ENCODE peak calls at places on chromosome 20, in seven cellular contexts. U, Y, C, Q, X, O and M are unnamed samples. For H3K4me1, the result is how much of the 10 kb centered on the place peaks cover.

GRCh38 chr20:60338556-60338955 is 380.3 kb downstream of the CDH26 start:
- DNase-seq in Y (no peak), U (no peak), X (no peak), Q (no peak), C (no peak), O (no peak), M (no peak)

GRCh38 chr20:60804918-60805631 is 447.0 kb upstream of the CDH4 start:
- DNase-seq in X (no peak), U (no peak), C (no peak), Y (no peak), Q (no peak), O (no peak), M (no peak)

GRCh38 chr20:53738039-53738944 is 144.7 kb upstream of the ZNF217 start:
- DNase-seq in C (no peak), X (no peak), Y (peak), Q (no peak), O (peak), U (no peak), M (no peak)

GRCh38 chr20:53677447-53678314 is 84.0 kb upstream of the ZNF217 start:
- DNase-seq in U (no peak), Q (no peak), C (peak), O (no peak), Y (peak), X (no peak), M (no peak)

GRCh38 chr20:19642861-19643260 is 115.2 kb upstream of the RIN2 start:
- DNase-seq in X (no peak), Y (no peak), O (no peak), U (no peak), Q (no peak), C (no peak), M (no peak)

GRCh38 chr20:63850689-63851547 is 10.4 kb upstream of the ABHD16B start:
- DNase-seq in O (no peak), C (no peak), Y (no peak), U (no peak), Q (no peak), X (no peak), M (no peak)

GRCh38 chr20:32336918-32337347 is 21.2 kb upstream of the ASXL1 start:
- DNase-seq in U (no peak), C (peak), Y (no peak), X (no peak), Q (no peak), O (no peak), M (no peak)

GRCh38 chr20:32965581-32966373 is 38.5 kb downstream of the SUN5 start:
- DNase-seq in Q (peak), C (no peak), U (no peak), O (no peak), X (peak), Y (peak), M (peak)

GRCh38 chr20:1469925-1470571 is 3.4 kb upstream of the NSFL1C start:
- DNase-seq in Q (peak), X (peak), O (peak), C (peak), U (peak), Y (peak), M (peak)

GRCh38 chr20:34415079-34415478 is 52.0 kb downstream of the ITCH start:
- DNase-seq in C (peak), O (no peak), U (no peak), X (no peak), Y (no peak), Q (no peak), M (no peak)

GRCh38 chr20:2859330-2860121 is 13.8 kb upstream of the PTPRA start:
- DNase-seq in Y (no peak), U (no peak), C (no peak), Q (no peak), X (no peak), O (no peak), M (no peak)

GRCh38 chr20:57669626-57670025 is 40.2 kb downstream of the PMEPA1 start:
- DNase-seq in X (no peak), C (no peak), O (no peak), U (no peak), Y (no peak), Q (no peak), M (no peak)

GRCh38 chr20:9359561-9360308 is 154.7 kb upstream of the LAMP5 start:
- DNase-seq in C (peak), O (no peak), U (peak), Q (peak), Y (peak), X (no peak), M (no peak)

GRCh38 chr20:21920231-21920630 is 214.8 kb downstream of the PAX1 start:
- DNase-seq in U (no peak), Y (no peak), Q (no peak), O (no peak), X (no peak), C (no peak), M (peak)

GRCh38 chr20:17640146-17640874 is 41.7 kb downstream of the RRBP1 start:
- DNase-seq in O (no peak), Y (no peak), X (no peak), C (no peak), U (no peak), Q (no peak), M (no peak)

GRCh38 chr20:34922654-34923381 is 32.8 kb downstream of the GSS start:
- DNase-seq in U (no peak), O (no peak), Y (peak), Q (no peak), C (no peak), X (no peak), M (no peak)

GRCh38 chr20:54173653-54174451 is at the start of gene CYP24A1:
- DNase-seq in C (no peak), X (peak), Q (no peak), Y (peak), U (no peak), O (no peak), M (no peak)

GRCh38 chr20:31818376-31818908 is 714 bp upstream of the MYLK2 start:
- DNase-seq in Y (no peak), C (no peak), O (no peak), Q (no peak), X (no peak), U (no peak), M (no peak)

GRCh38 chr20:1306316-1307135 is 22.4 kb downstream of the SDCBP2 start:
- DNase-seq in Q (no peak), Y (no peak), X (peak), U (no peak), C (no peak), O (no peak), M (no peak)

GRCh38 chr20:52515877-52516276 is 324.3 kb upstream of the ZFP64 start:
- DNase-seq in O (no peak), U (no peak), C (no peak), Y (no peak), Q (no peak), X (no peak), M (no peak)

GRCh38 chr20:18645196-18645745 is 57.4 kb downstream of the DTD1 start:
- DNase-seq in O (no peak), C (no peak), Y (no peak), U (no peak), X (no peak), Q (no peak), M (no peak)

GRCh38 chr20:19973920-19974620 is 43.1 kb upstream of the NAA20 start:
- DNase-seq in X (no peak), O (no peak), C (peak), U (no peak), Q (peak), Y (peak), M (peak)

GRCh38 chr20:30811896-30812671 is 445.4 kb upstream of the DEFB115 start:
- DNase-seq in X (peak), Q (peak), Y (no peak), O (no peak), U (no peak), C (no peak), M (no peak)

DNA sequence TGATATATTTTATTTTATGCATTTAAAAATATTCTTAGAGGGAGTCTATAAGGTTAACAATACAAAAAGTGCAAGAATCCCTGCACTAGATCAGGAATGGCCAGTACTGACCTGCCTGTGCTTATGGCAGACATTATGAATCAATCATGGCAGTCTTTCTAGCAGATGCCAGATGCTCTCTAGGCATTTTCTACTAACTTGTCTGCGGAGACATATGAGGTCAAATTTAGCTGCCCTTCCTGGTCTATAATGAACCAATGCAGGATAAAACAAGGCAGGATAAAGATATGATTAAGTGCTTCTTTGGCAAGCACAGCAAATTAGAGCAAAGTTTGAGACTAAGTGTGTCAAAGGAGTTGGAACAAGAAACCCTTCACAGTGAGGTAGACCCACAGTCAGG is 46.6 kb upstream of the RNF24 start:
- DNase-seq in X (no peak), Q (no peak), C (no peak), O (no peak), Y (no peak), U (no peak), M (no peak)
- H3K4me1 ChIP-seq in X (half or more), Q (under half), C (under half), O (under half), Y (under half), U (under half), M (under half)

DNA sequence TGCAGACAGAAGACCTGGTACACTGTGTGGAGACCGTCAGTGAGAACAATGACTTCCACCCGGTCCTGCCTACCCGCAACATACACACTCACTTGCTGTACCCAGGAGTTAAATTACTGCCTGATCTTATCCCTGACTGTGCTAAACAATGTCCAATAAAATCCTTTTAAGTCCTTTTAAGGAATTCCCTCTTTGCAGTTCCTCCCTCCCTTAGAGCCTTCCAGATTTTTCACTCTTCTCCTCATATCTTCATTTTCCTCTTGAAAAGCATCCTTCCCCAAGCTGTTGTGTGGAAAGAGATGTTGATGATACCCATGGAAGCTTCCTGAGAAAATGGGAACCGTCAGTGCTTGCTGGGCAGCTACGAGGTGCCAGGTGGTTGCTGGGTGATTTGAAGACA is 3.4 kb upstream of the KCNG1 start:
- DNase-seq in O (no peak), U (no peak), Q (no peak), Y (no peak), C (no peak), X (peak), M (no peak)
- TF ChIP-seq POLR2AphosphoS5 in O (no peak), U (no peak), Q (no peak), Y (no peak), C (no peak), X (no peak), M (no peak)

GRCh38 chr20:39266989-39267388 is 304.8 kb downstream of the DHX35 start:
- DNase-seq in Y (no peak), C (no peak), X (no peak), Q (no peak), U (no peak), O (no peak), M (no peak)

GRCh38 chr20:39268566-39268965 is 306.4 kb downstream of the DHX35 start:
- DNase-seq in C (peak), O (no peak), X (no peak), Y (no peak), U (no peak), Q (no peak), M (no peak)

GRCh38 chr20:39271205-39271604 is 309.1 kb downstream of the DHX35 start:
- DNase-seq in C (no peak), U (no peak), X (no peak), O (no peak), Y (no peak), Q (peak), M (no peak)

GRCh38 chr20:39269493-39270217 is 307.5 kb downstream of the DHX35 start:
- DNase-seq in U (no peak), Q (no peak), O (no peak), X (no peak), C (peak), Y (no peak), M (no peak)

GRCh38 chr20:39269031-39269461 is 306.9 kb downstream of the DHX35 start:
- DNase-seq in C (no peak), U (peak), X (peak), Y (peak), O (peak), Q (peak), M (no peak)
- H3K4me1 ChIP-seq in C (under half), U (under half), X (under half), Y (under half), O (under half), Q (under half), M (under half)

GRCh38 chr20:62208061-62208804 is 11.8 kb downstream of the HRH3 start:
- DNase-seq in U (no peak), Q (no peak), X (no peak), C (no peak), Y (no peak), O (no peak), M (no peak)
- TF ChIP-seq POLR2AphosphoS5 in U (no peak), Q (no peak), X (no peak), C (no peak), Y (no peak), O (no peak), M (no peak)

GRCh38 chr20:47320990-47321805 is 35.3 kb downstream of the ZMYND8 start:
- DNase-seq in Q (no peak), U (no peak), Y (peak), C (no peak), O (no peak), X (no peak), M (no peak)
- H3K4me1 ChIP-seq in Q (half or more), U (half or more), Y (half or more), C (under half), O (under half), X (half or more), M (half or more)

GRCh38 chr20:44692932-44693476 is 22.2 kb upstream of the CCN5 start:
- DNase-seq in Y (peak), Q (peak), C (peak), X (no peak), O (no peak), U (peak), M (peak)
- TF ChIP-seq POLR2AphosphoS5 in Y (no peak), Q (peak), C (peak), X (peak), O (peak), U (peak), M (peak)

GRCh38 chr20:50295345-50295744 is 104.7 kb downstream of the CEBPB start:
- DNase-seq in O (no peak), Y (no peak), U (no peak), X (no peak), Q (no peak), C (no peak), M (no peak)

GRCh38 chr20:50297498-50298348 is 107.1 kb downstream of the CEBPB start:
- DNase-seq in Y (no peak), Q (no peak), U (no peak), X (peak), C (no peak), O (no peak), M (no peak)

GRCh38 chr20:50296450-50297375 is 106.1 kb downstream of the CEBPB start:
- DNase-seq in U (no peak), Y (no peak), O (no peak), X (peak), Q (peak), C (no peak), M (no peak)

GRCh38 chr20:50294164-50295088 is 103.8 kb downstream of the CEBPB start:
- DNase-seq in O (no peak), U (no peak), Q (no peak), X (peak), Y (no peak), C (no peak), M (no peak)

DNA sequence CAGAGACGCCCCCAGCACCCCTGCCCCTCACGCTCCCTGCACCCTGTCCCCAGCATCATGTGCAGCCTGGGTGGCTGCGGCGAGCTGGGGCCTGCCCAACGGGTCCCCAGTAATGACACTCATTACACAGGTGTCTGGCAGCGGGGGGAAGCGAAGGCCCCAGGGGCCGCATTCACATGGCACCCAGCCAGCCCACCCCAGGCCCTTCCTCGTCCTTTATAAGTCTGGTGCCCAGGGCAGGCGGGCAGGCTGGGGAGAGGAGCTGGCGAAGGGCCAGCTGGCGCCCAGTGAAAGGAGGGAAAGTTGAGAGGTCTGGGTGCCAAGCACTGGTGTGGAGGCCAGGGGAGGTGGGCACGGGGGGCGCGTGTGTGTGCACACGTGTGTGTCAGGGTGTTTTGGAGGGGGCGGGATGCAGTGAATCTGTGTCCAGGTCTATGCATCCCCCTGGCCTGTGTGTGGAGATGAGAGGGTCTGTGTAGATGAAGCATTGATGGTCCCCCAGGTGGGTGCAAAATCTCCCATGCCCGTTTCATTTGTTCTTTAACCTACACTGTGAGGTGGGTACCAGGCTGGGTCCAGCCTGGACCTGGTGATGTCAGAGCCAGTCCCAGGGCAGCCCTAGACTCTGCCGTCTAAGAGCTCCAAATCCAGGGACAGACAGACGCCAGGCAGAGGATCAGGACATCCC is 105.3 kb downstream of the CEBPB start:
- DNase-seq in Q (peak), Y (peak), O (no peak), X (peak), C (no peak), U (no peak), M (no peak)
- H3K4me1 ChIP-seq in Q (under half), Y (under half), O (under half), X (under half), C (under half), U (under half), M (under half)

GRCh38 chr20:4051413-4052138 is 36.2 kb upstream of the RNF24 start:
- DNase-seq in U (no peak), O (no peak), Q (peak), Y (no peak), X (peak), C (no peak), M (no peak)
- TF ChIP-seq POLR2AphosphoS5 in U (no peak), O (no peak), Q (no peak), Y (no peak), X (no peak), C (no peak), M (no peak)

DNA sequence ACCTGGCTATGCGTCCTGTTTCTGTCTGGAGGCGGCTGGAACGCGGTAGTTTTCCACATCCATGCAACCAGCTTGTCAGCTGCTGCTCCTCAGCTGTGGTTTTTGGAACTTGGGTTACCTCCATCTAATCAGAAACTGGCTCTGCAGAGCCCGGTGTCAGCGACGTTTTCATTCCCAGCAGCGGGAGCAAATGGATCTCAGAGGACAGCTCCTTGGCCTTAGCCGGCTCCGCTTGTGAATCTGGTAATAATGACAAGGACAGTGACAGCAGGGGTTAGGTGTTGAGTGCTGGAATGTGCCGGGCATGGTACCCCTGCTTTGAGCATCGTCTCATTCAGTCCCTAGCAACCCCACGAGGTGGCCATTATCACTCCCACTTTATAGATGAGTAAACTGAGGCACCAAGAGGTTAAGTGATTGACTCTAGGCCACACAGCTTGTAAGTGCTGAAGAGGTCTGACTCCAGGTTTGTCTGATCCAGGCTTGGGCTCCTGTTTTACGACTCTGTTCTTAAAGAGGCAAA is 1.3 kb downstream of the SLCO4A1 start:
- DNase-seq in Q (no peak), X (no peak), Y (peak), C (no peak), O (no peak), U (no peak), M (no peak)
- H3K4me1 ChIP-seq in Q (under half), X (half or more), Y (half or more), C (under half), O (under half), U (under half), M (half or more)

GRCh38 chr20:15220778-15221565 is 883.6 kb upstream of the FLRT3 start:
- DNase-seq in Q (no peak), O (no peak), X (no peak), Y (no peak), C (peak), U (no peak), M (no peak)
- TF ChIP-seq POLR2AphosphoS5 in Q (no peak), O (no peak), X (no peak), Y (no peak), C (peak), U (no peak), M (no peak)